ENCODE peak calls at places on chromosome 2, in four cellular contexts. Y is BJ, K is endodermal cell, Q is HCT116. B is an unnamed sample. For H3K27me3, the result is how much of the 10 kb centered on the place peaks cover.

GRCh38 chr2:59398081-59398480 is 1155.4 kb downstream of the BCL11A start:
- DNase-seq in K (no peak), Q (no peak), Y (no peak), B (no peak)

GRCh38 chr2:12169721-12170120 is 423.3 kb downstream of the LPIN1 start:
- DNase-seq in Y (peak), K (no peak), Q (no peak), B (peak)

GRCh38 chr2:64975232-64975791 is 13.9 kb upstream of the SLC1A4 start:
- DNase-seq in K (peak), Q (peak), Y (no peak), B (peak)

GRCh38 chr2:65370387-65371093 is 61.9 kb downstream of the SPRED2 start:
- DNase-seq in Q (no peak), K (peak), Y (no peak), B (no peak)

GRCh38 chr2:214649440-214650205 is 159.9 kb downstream of the BARD1 start:
- DNase-seq in Y (peak), Q (no peak), K (no peak), B (peak)

GRCh38 chr2:169360984-169361705 is 1.2 kb downstream of the LRP2 start:
- DNase-seq in Y (no peak), Q (no peak), K (peak), B (no peak)

GRCh38 chr2:128324897-128325410 is 6.3 kb upstream of the HS6ST1 start:
- DNase-seq in Q (no peak), Y (no peak), K (peak), B (no peak)

GRCh38 chr2:70553584-70554337 is at the start of gene TGFA:
- DNase-seq in Y (no peak), K (peak), Q (peak), B (no peak)

GRCh38 chr2:196113061-196113974 is 44.7 kb upstream of the DNAH7 start:
- DNase-seq in Q (no peak), Y (no peak), K (peak), B (no peak)

GRCh38 chr2:73982140-73982617 is 2.5 kb upstream of the TET3 start:
- DNase-seq in Q (no peak), Y (no peak), K (no peak), B (no peak)

GRCh38 chr2:2158915-2159314 is 172.2 kb downstream of the MYT1L start:
- DNase-seq in K (no peak), Q (no peak), Y (no peak), B (no peak)

GRCh38 chr2:20568501-20569463 is 82.1 kb downstream of the HS1BP3 start:
- DNase-seq in K (no peak), Q (no peak), Y (no peak), B (no peak)

GRCh38 chr2:36373149-36373880 is 17.7 kb downstream of the CRIM1 start:
- DNase-seq in Q (no peak), K (peak), Y (no peak), B (peak)

GRCh38 chr2:99877963-99878362 is 264.4 kb downstream of the AFF3 start:
- DNase-seq in Y (no peak), K (no peak), Q (no peak), B (no peak)

GRCh38 chr2:142020368-142020767 is 110.4 kb downstream of the LRP1B start:
- DNase-seq in Y (no peak), Q (no peak), K (no peak), B (no peak)

GRCh38 chr2:238655974-238656722 is 191.7 kb upstream of the TWIST2 start:
- DNase-seq in Q (no peak), Y (no peak), K (no peak), B (no peak)

GRCh38 chr2:238658820-238659219 is 189.1 kb upstream of the TWIST2 start:
- DNase-seq in Y (no peak), K (no peak), Q (no peak), B (no peak)

GRCh38 chr2:238655131-238655860 is 192.6 kb upstream of the TWIST2 start:
- DNase-seq in K (no peak), Y (no peak), Q (no peak), B (no peak)

GRCh38 chr2:238658054-238658407 is 189.9 kb upstream of the TWIST2 start:
- DNase-seq in K (no peak), Y (no peak), Q (no peak), B (no peak)

GRCh38 chr2:238657132-238658053 is 190.5 kb upstream of the TWIST2 start:
- DNase-seq in K (peak), Y (peak), Q (no peak), B (no peak)
- H3K27me3 ChIP-seq in K (under half), Y (under half), Q (under half), B (under half)

GRCh38 chr2:105114551-105114950 is 76.7 kb downstream of the MRPS9 start:
- DNase-seq in K (peak), Y (no peak), Q (peak), B (peak)
- TF ChIP-seq CTCF in K (peak), Y (peak), Q (peak), B (peak)

GRCh38 chr2:237488901-237489860 is 2.1 kb downstream of the MLPH start:
- DNase-seq in Q (no peak), Y (no peak), K (peak), B (peak)

GRCh38 chr2:237486819-237487448 is at the start of gene MLPH:
- DNase-seq in Y (no peak), K (peak), Q (no peak), B (no peak)

GRCh38 chr2:237487496-237487895 is 445 bp downstream of the MLPH start:
- DNase-seq in Y (no peak), K (no peak), Q (no peak), B (no peak)

GRCh38 chr2:237490009-237490804 is 3.2 kb downstream of the MLPH start:
- DNase-seq in Q (no peak), Y (no peak), K (peak), B (no peak)

DNA sequence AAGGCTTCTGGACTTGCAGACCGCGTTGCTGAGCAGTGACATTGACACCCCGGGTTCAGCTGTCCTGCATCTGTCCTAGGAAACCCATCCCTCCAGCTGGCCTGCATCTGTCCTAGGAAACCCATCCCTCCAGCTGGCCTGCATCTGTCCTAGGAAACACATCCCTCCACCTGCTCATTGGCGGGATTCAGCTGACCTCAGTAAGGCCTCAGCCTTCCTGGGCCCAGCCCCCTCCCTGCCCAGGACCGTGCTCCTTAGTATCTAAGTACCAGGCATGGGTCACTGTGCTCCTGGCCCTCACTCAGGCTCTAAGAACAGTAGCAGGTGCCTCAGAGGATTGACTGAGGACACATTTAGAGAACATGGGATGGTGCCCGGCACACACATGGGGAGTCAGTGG is 1.2 kb downstream of the MLPH start:
- DNase-seq in K (no peak), Q (no peak), Y (no peak), B (no peak)
- H3K4me3 ChIP-seq in K (no peak), Q (peak), Y (no peak), B (peak)

GRCh38 chr2:240935101-240935876 is 29.2 kb downstream of the CROCC2 start:
- DNase-seq in K (peak), Q (no peak), Y (no peak), B (no peak)
- H3K27me3 ChIP-seq in K (under half), Q (under half), Y (under half), B (under half)

GRCh38 chr2:3728104-3729054 is 25.0 kb downstream of the DCDC2C start:
- DNase-seq in Y (no peak), K (peak), Q (peak), B (no peak)
- TF ChIP-seq CTCF in Y (peak), K (peak), Q (peak), B (peak)

GRCh38 chr2:176189666-176190641 is 1.5 kb downstream of the HOXD1 start:
- DNase-seq in K (peak), Q (no peak), Y (no peak), B (no peak)
- H3K4me3 ChIP-seq in K (peak), Q (no peak), Y (no peak), B (peak)

GRCh38 chr2:29377788-29378187 is 262.6 kb downstream of the CLIP4 start:
- DNase-seq in K (no peak), Q (no peak), Y (no peak), B (no peak)
- H3K27me3 ChIP-seq in K (under half), Q (half or more), Y (under half), B (under half)

GRCh38 chr2:88764141-88764849 is 72.8 kb downstream of the RPIA start:
- DNase-seq in Q (no peak), K (no peak), Y (no peak), B (no peak)

GRCh38 chr2:88765154-88765948 is 73.9 kb downstream of the RPIA start:
- DNase-seq in Q (no peak), Y (no peak), K (peak), B (no peak)

GRCh38 chr2:88757025-88757424 is 65.6 kb downstream of the RPIA start:
- DNase-seq in K (no peak), Q (no peak), Y (no peak), B (no peak)

GRCh38 chr2:88764850-88765153 is 73.3 kb downstream of the RPIA start:
- DNase-seq in Y (no peak), K (peak), Q (no peak), B (no peak)

GRCh38 chr2:88760819-88761598 is 69.5 kb downstream of the RPIA start:
- DNase-seq in K (no peak), Q (no peak), Y (no peak), B (no peak)
- TF ChIP-seq CTCF in K (no peak), Q (no peak), Y (no peak), B (no peak)

GRCh38 chr2:191705084-191705483 is 27.1 kb downstream of the NABP1 start:
- DNase-seq in Y (no peak), K (no peak), Q (no peak), B (no peak)
- H3K4me3 ChIP-seq in Y (no peak), K (no peak), Q (no peak), B (no peak)

GRCh38 chr2:45649457-45649854 is 2.0 kb upstream of the PRKCE start:
- DNase-seq in K (no peak), Y (no peak), Q (no peak), B (no peak)

GRCh38 chr2:45652090-45653050 is 895 bp downstream of the PRKCE start:
- DNase-seq in K (peak), Q (no peak), Y (no peak), B (no peak)

GRCh38 chr2:45651415-45652089 is at the start of gene PRKCE:
- DNase-seq in K (no peak), Y (no peak), Q (no peak), B (no peak)

GRCh38 chr2:45649855-45650806 is 1.3 kb upstream of the PRKCE start:
- DNase-seq in K (peak), Y (no peak), Q (no peak), B (no peak)

GRCh38 chr2:45650851-45651414 is 542 bp upstream of the PRKCE start:
- DNase-seq in Y (peak), K (peak), Q (peak), B (peak)
- H3K27me3 ChIP-seq in Y (under half), K (half or more), Q (under half), B (under half)

B was measured in kidney epithelial cell.